ENCODE peak calls at places on chromosomes 2 and 18, in ten cellular contexts. X is tibial artery, H is cardiac muscle cell, W is GM23338, Y is foreskin fibroblast, F is GM13977, G is upper lobe of right lung, U is left lung, K is psoas muscle, C is B cell. P is an unnamed sample.

GRCh38 chr2:127887452-127888219 is 1.9 kb upstream of the AMMECR1L start:
- DNase-seq in U (no peak), Y (no peak), F (no peak), C (no peak), X (no peak), W (no peak), H (peak; percentile 30), K (no peak), G (no peak), P (no peak)

GRCh38 chr2:154443919-154444318 is 254.6 kb upstream of the KCNJ3 start:
- DNase-seq in H (no peak), K (no peak), W (no peak), C (no peak), G (no peak), Y (no peak), X (no peak), F (no peak), U (no peak), P (no peak)

GRCh38 chr18:43007365-43007764 is 108.1 kb downstream of the RIT2 start:
- DNase-seq in F (no peak), G (no peak), X (no peak), W (no peak), H (no peak), C (no peak), K (no peak), U (no peak), Y (no peak), P (no peak)

GRCh38 chr2:120941571-120941970 is 205.9 kb downstream of the GLI2 start:
- DNase-seq in H (no peak), U (peak; percentile 66), F (no peak), C (no peak), X (no peak), G (no peak), Y (no peak), W (no peak), K (no peak), P (no peak)

GRCh38 chr2:108623616-108624015 is 89.3 kb downstream of the LIMS1 start:
- DNase-seq in X (no peak), W (no peak), Y (no peak), F (no peak), C (no peak), H (no peak), K (no peak), G (no peak), U (no peak), P (no peak)

GRCh38 chr2:240410808-240411207 is 24.7 kb upstream of the GPC1 start:
- DNase-seq in W (no peak), C (no peak), H (no peak), K (no peak), X (peak; percentile 40), F (no peak), Y (no peak), U (peak; percentile 45), G (no peak), P (peak; percentile 50)

GRCh38 chr2:109260886-109261700 is 132.1 kb downstream of the SH3RF3 start:
- DNase-seq in Y (no peak), H (peak; percentile 45), U (no peak), W (peak; percentile 40), K (no peak), X (peak; percentile 49), G (peak; percentile 52), C (no peak), F (no peak), P (no peak)

GRCh38 chr2:96073170-96073775 is 38.6 kb upstream of the GPAT2 start:
- DNase-seq in C (no peak), K (no peak), F (no peak), G (peak; percentile 53), W (no peak), H (no peak), Y (no peak), U (no peak), X (no peak), P (no peak)

GRCh38 chr2:65999790-66000189 is 435.1 kb upstream of the MEIS1 start:
- DNase-seq in W (no peak), F (no peak), G (no peak), H (no peak), U (no peak), K (no peak), X (no peak), Y (no peak), C (no peak), P (no peak)

GRCh38 chr2:85680707-85681353 is 12.8 kb upstream of the SFTPB start:
- DNase-seq in X (peak; percentile 54), Y (no peak), C (no peak), F (no peak), W (no peak), K (no peak), G (no peak), H (no peak), U (no peak), P (no peak)

GRCh38 chr18:65983750-65984149 is 232.9 kb downstream of the CDH7 start:
- DNase-seq in U (no peak), H (no peak), C (no peak), X (no peak), G (no peak), F (no peak), Y (no peak), K (no peak), W (peak; percentile 16), P (no peak)

DNA sequence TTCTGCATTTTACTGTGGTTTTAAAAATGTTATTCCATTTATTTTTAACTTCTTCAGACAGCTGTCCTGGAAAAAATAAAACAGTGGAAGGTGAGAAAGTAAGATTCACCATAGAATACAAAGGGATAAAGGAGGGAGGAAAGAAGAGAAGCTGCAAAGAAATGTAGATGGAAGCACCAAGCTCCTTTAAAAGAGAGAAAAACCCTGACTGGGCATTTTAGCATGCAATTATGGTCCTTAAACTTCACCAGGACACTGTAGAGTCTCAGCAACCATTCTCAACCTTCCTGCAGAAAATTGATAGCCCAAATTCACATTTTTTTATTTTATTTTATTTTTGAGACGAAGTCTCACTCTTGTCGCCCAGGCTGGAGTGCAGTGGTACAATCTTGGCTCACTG is 11.6 kb upstream of the ANKRD44 start:
- DNase-seq in Y (no peak), C (no peak), K (no peak), W (no peak), U (no peak), H (no peak), G (no peak), X (no peak), F (no peak), P (no peak)
- TF ChIP-seq CTCF in Y (no peak), C (no peak), K (no peak), W (no peak), U (no peak), H (no peak), G (no peak), X (no peak), F (no peak), P (no peak)

GRCh38 chr18:74506405-74507119 is 10.4 kb downstream of the CNDP2 start:
- DNase-seq in C (no peak), F (no peak), G (no peak), X (no peak), H (peak; percentile 59), Y (peak; percentile 19), U (no peak), K (no peak), W (no peak), P (peak; percentile 42)

GRCh38 chr18:74508366-74508765 is 12.2 kb downstream of the CNDP2 start:
- DNase-seq in K (no peak), X (peak; percentile 40), H (no peak), U (no peak), C (no peak), W (no peak), Y (no peak), F (no peak), G (no peak), P (peak; percentile 10)

GRCh38 chr18:74507120-74507881 is 11.1 kb downstream of the CNDP2 start:
- DNase-seq in G (no peak), W (no peak), F (no peak), K (no peak), Y (no peak), H (no peak), U (peak; percentile 61), X (peak; percentile 54), C (no peak), P (peak; percentile 67)

GRCh38 chr18:74508821-74509225 is 12.7 kb downstream of the CNDP2 start:
- DNase-seq in X (peak; percentile 27), H (peak; percentile 12), G (no peak), K (no peak), Y (no peak), F (no peak), C (no peak), U (no peak), W (no peak), P (peak; percentile 31)

GRCh38 chr18:74507927-74508326 is 11.8 kb downstream of the CNDP2 start:
- DNase-seq in H (no peak), Y (no peak), F (no peak), C (no peak), U (peak; percentile 67), W (no peak), X (peak; percentile 59), K (no peak), G (no peak), P (peak; percentile 52)
- TF ChIP-seq CTCF in H (no peak), Y (no peak), F (no peak), C (no peak), U (no peak), W (no peak), X (no peak), K (no peak), G (no peak), P (no peak)

GRCh38 chr18:74604366-74604765 is 6.7 kb downstream of the ZNF407 start:
- DNase-seq in H (no peak), F (no peak), W (no peak), X (no peak), U (no peak), C (no peak), G (no peak), K (no peak), Y (no peak), P (no peak)

GRCh38 chr18:74595425-74595824 is 2.2 kb upstream of the ZNF407 start:
- DNase-seq in G (no peak), X (no peak), U (no peak), K (no peak), H (no peak), W (no peak), C (no peak), Y (no peak), F (no peak), P (no peak)

GRCh38 chr18:74597662-74598349 is at the start of gene ZNF407:
- DNase-seq in C (peak; percentile 88), H (peak; percentile 94), K (peak; percentile 93), F (peak; percentile 90), Y (peak; percentile 86), U (peak; percentile 95), W (peak; percentile 96), X (peak; percentile 91), G (peak; percentile 95), P (peak; percentile 87)

GRCh38 chr18:74596959-74597661 is 560 bp upstream of the ZNF407 start:
- DNase-seq in G (peak; percentile 87), Y (peak; percentile 59), U (peak; percentile 92), W (peak; percentile 77), X (peak; percentile 78), K (peak; percentile 83), F (peak; percentile 69), C (peak; percentile 67), H (peak; percentile 80), P (peak; percentile 75)

GRCh38 chr18:74598350-74599001 is 806 bp downstream of the ZNF407 start:
- DNase-seq in Y (peak; percentile 37), F (peak; percentile 64), G (peak; percentile 88), C (peak; percentile 80), H (peak; percentile 42), X (peak; percentile 71), U (peak; percentile 90), K (peak; percentile 78), W (peak; percentile 52), P (peak; percentile 78)
- TF ChIP-seq CTCF in Y (peak; percentile 16), F (peak; percentile 10), G (no peak), C (peak; percentile 38), H (peak; percentile 6), X (peak; percentile 16), U (no peak), K (peak; percentile 8), W (no peak), P (peak; percentile 34)

GRCh38 chr2:176134978-176135575 is 5.6 kb downstream of the HOXD8 start:
- DNase-seq in Y (no peak), X (no peak), F (no peak), H (no peak), W (no peak), K (no peak), G (no peak), C (no peak), U (no peak), P (no peak)
- TF ChIP-seq CTCF in Y (peak; percentile 3), X (no peak), F (no peak), H (no peak), W (peak; percentile 17), K (no peak), G (no peak), C (no peak), U (no peak), P (no peak)